ENCODE peak calls at places on chromosomes 12 and 14, in nine cellular contexts. Z is activated CD4-positive, alpha-beta T cell treated with anti-CD3 and anti-CD28 coated beads, Interleukin-2, amount 50 U/mL, for 1 hour; E is substantia nigra; O is NCI-H510A treated with DMSO at 0.1 percent for 48 hours; A is GM12865; J is right cardiac atrium; L is NCI-H1436; Q is central memory CD4-positive, alpha-beta T cell; P is neuronal stem cell. Y is an unnamed sample.

GRCh38 chr14:106268013-106268727 is 741.8 kb downstream of the TMEM121 start:
- DNase-seq in Z (peak), E (no peak), P (no peak), L (peak), O (peak), J (no peak), A (peak), Q (peak), Y (peak)

GRCh38 chr12:47889040-47889439 is 15.8 kb downstream of the VDR start:
- DNase-seq in A (peak), J (no peak), O (no peak), L (no peak), Q (peak), E (no peak), Z (no peak), P (no peak), Y (no peak)

GRCh38 chr14:69580009-69580577 is 5.4 kb upstream of the CCDC177 start:
- DNase-seq in L (peak), J (peak), O (peak), E (no peak), Q (no peak), A (peak), Z (no peak), P (no peak), Y (no peak)

GRCh38 chr12:93237235-93237915 is 140.3 kb upstream of the NUDT4 start:
- DNase-seq in P (no peak), Q (no peak), A (no peak), J (peak), Z (no peak), O (no peak), E (no peak), L (no peak), Y (no peak)

GRCh38 chr12:50057000-50057841 is at the start of gene ASIC1:
- DNase-seq in J (peak), A (peak), E (peak), P (peak), Z (peak), L (peak), Q (peak), O (peak), Y (no peak)

GRCh38 chr12:17108877-17109520 is 503.0 kb upstream of the LMO3 start:
- DNase-seq in L (peak), O (peak), E (no peak), J (no peak), P (no peak), Z (no peak), Q (no peak), A (no peak), Y (no peak)

GRCh38 chr14:52427460-52427859 is 113.3 kb downstream of the PTGER2 start:
- DNase-seq in O (no peak), J (no peak), Q (no peak), E (no peak), L (no peak), Z (no peak), P (no peak), A (no peak), Y (no peak)

GRCh38 chr14:103724116-103724515 is 8.5 kb downstream of the ZFYVE21 start:
- DNase-seq in L (no peak), A (no peak), J (peak), Z (no peak), P (no peak), E (no peak), Q (no peak), O (no peak), Y (no peak)

GRCh38 chr14:51145246-51145645 is 50.3 kb upstream of the TRIM9 start:
- DNase-seq in E (no peak), A (no peak), Z (no peak), Q (no peak), O (no peak), J (no peak), L (no peak), P (no peak), Y (no peak)

GRCh38 chr12:96237465-96238077 is 43.4 kb downstream of the ELK3 start:
- DNase-seq in O (no peak), E (no peak), A (no peak), Q (peak), P (no peak), L (no peak), Z (peak), J (peak), Y (no peak)

GRCh38 chr14:77158175-77158908 is 16.8 kb upstream of the ZDHHC22 start:
- DNase-seq in A (no peak), J (peak), L (peak), E (peak), Q (no peak), O (peak), Z (no peak), P (peak), Y (no peak)

GRCh38 chr14:25233613-25234012 is 183.7 kb upstream of the STXBP6 start:
- DNase-seq in A (no peak), J (no peak), Q (no peak), L (no peak), P (no peak), E (no peak), Z (no peak), O (no peak), Y (no peak)

GRCh38 chr12:57523706-57524614 is 1.3 kb downstream of the MBD6 start:
- DNase-seq in O (no peak), J (no peak), L (no peak), P (no peak), E (no peak), Q (no peak), Z (no peak), A (peak), Y (no peak)

GRCh38 chr12:31558521-31558920 is 32.4 kb downstream of the DENND5B start:
- DNase-seq in A (no peak), O (no peak), J (no peak), P (no peak), Q (no peak), Z (no peak), L (no peak), E (no peak), Y (no peak)

GRCh38 chr12:922297-922696 is 27.2 kb downstream of the RAD52 start:
- DNase-seq in A (no peak), E (no peak), L (no peak), O (no peak), Z (no peak), P (no peak), Q (no peak), J (no peak), Y (no peak)

GRCh38 chr12:76927170-76927784 is 48.5 kb upstream of the CSRP2 start:
- DNase-seq in E (no peak), Z (peak), P (peak), J (no peak), O (no peak), Q (no peak), L (no peak), A (peak), Y (no peak)

GRCh38 chr14:33773205-33774030 is 177.5 kb downstream of the EGLN3 start:
- DNase-seq in J (no peak), Q (no peak), P (no peak), O (no peak), Z (no peak), A (no peak), E (no peak), L (no peak), Y (no peak)

GRCh38 chr14:72479471-72479931 is 414.4 kb downstream of the DPF3 start:
- DNase-seq in Q (no peak), L (no peak), J (no peak), A (peak), Z (no peak), P (no peak), O (no peak), E (no peak), Y (no peak)

GRCh38 chr12:54040148-54040494 is 7.3 kb downstream of the HOXC5 start:
- DNase-seq in O (no peak), L (no peak), E (no peak), A (peak), P (no peak), Z (no peak), Q (no peak), J (no peak), Y (no peak)

GRCh38 chr12:110284597-110284996 is 3.5 kb downstream of the ATP2A2 start:
- DNase-seq in O (no peak), J (no peak), A (no peak), L (no peak), Q (no peak), E (no peak), Z (no peak), P (no peak), Y (no peak)

GRCh38 chr14:77278461-77279230 is 7.6 kb upstream of the NGB start:
- DNase-seq in J (no peak), O (no peak), Z (no peak), P (no peak), A (no peak), Q (no peak), L (no peak), E (no peak), Y (no peak)

GRCh38 chr14:70180718-70181117 is 8.0 kb downstream of the SLC8A3 start:
- DNase-seq in Z (no peak), E (no peak), L (no peak), J (no peak), P (no peak), A (no peak), Q (no peak), O (no peak), Y (no peak)

GRCh38 chr14:68961781-68962584 is 17.1 kb downstream of the ACTN1 start:
- DNase-seq in E (no peak), P (peak), A (no peak), L (peak), Q (no peak), O (no peak), Z (no peak), J (no peak), Y (no peak)

GRCh38 chr12:132063491-132063890 is 80.6 kb downstream of the DDX51 start:
- DNase-seq in Q (no peak), E (no peak), A (no peak), O (no peak), P (no peak), Z (no peak), J (no peak), L (no peak), Y (no peak)